ENCODE peak calls at places on chromosome 1, in five cellular contexts. D is WERI-Rb-1, R is cerebellar nuclear complex, I is iris pigment epithelial cell, K is GM23338. M is an unnamed sample.

GRCh38 chr1:218739426-218739825 is 394.3 kb downstream of the TGFB2 start:
- DNase-seq in R (no peak), I (peak), D (no peak), K (no peak), M (no peak)

GRCh38 chr1:173470608-173471007 is 6.5 kb upstream of the PRDX6 start:
- DNase-seq in D (no peak), R (no peak), I (no peak), K (peak), M (no peak)

GRCh38 chr1:115810609-115811008 is 30.3 kb downstream of the NHLH2 start:
- DNase-seq in K (no peak), R (no peak), D (no peak), I (no peak), M (no peak)

GRCh38 chr1:46131727-46132528 is 501 bp downstream of the PIK3R3 start:
- DNase-seq in I (peak), R (no peak), K (peak), D (no peak), M (no peak)

GRCh38 chr1:40694353-40694874 is 2.9 kb downstream of the NFYC start:
- DNase-seq in I (no peak), K (no peak), R (no peak), D (no peak), M (no peak)

GRCh38 chr1:26296340-26297056 is 9.9 kb downstream of the UBXN11 start:
- DNase-seq in K (no peak), I (no peak), R (no peak), D (no peak), M (no peak)

GRCh38 chr1:208731976-208732821 is 488.0 kb upstream of the PLXNA2 start:
- DNase-seq in I (no peak), R (no peak), K (no peak), D (peak), M (no peak)

GRCh38 chr1:19405761-19406481 is 79.4 kb downstream of the CAPZB start:
- DNase-seq in K (peak), R (no peak), D (peak), I (peak), M (no peak)

GRCh38 chr1:39361446-39361845 is 130.0 kb upstream of the BMP8A start:
- DNase-seq in R (no peak), K (no peak), I (no peak), D (no peak), M (no peak)

GRCh38 chr1:83583351-83584014 is 415.4 kb downstream of the TTLL7 start:
- DNase-seq in D (peak), K (no peak), R (no peak), I (no peak), M (no peak)

GRCh38 chr1:156923565-156924477 is 3.4 kb downstream of the LRRC71 start:
- DNase-seq in K (peak), R (no peak), D (no peak), I (no peak), M (no peak)